ENCODE peak calls at places on chromosome 18, in eight cellular contexts. U is GM23338, T is H9, E is stomach, L is mesendoderm, Q is small intestine, K is adipocyte, H is BE2C. D is an unnamed sample.
A peak's percentile ranks its signal among the peaks of the same experiment; 100 is the strongest.

GRCh38 chr18:65436430-65436829 is 314.4 kb upstream of the CDH7 start:
- DNase-seq in U (peak; percentile 44), T (peak; percentile 64), E (no peak), L (peak; percentile 41), Q (no peak), K (no peak), H (no peak), D (no peak)

GRCh38 chr18:59881728-59882685 is 17.8 kb upstream of the PMAIP1 start:
- DNase-seq in U (no peak), T (no peak), E (no peak), L (peak; percentile 51), Q (peak; percentile 90), K (peak; percentile 54), H (no peak), D (no peak)

GRCh38 chr18:2914185-2914584 is 67.4 kb downstream of the EMILIN2 start:
- DNase-seq in U (no peak), T (no peak), E (no peak), L (no peak), Q (no peak), K (no peak), H (no peak), D (peak; percentile 54)

GRCh38 chr18:3995476-3996102 is 459.5 kb downstream of the DLGAP1 start:
- DNase-seq in U (peak; percentile 92), T (peak; percentile 53), E (peak; percentile 64), L (peak; percentile 72), Q (peak; percentile 73), K (peak; percentile 89), H (peak; percentile 24), D (no peak)

GRCh38 chr18:9914584-9915290 is 921 bp downstream of the VAPA start:
- DNase-seq in U (peak; percentile 54), T (peak; percentile 50), E (peak; percentile 88), L (peak; percentile 68), Q (peak; percentile 82), K (peak; percentile 87), H (peak; percentile 54), D (peak; percentile 74)

GRCh38 chr18:60892855-60893254 is 440.4 kb upstream of the CDH20 start:
- DNase-seq in U (no peak), T (no peak), E (peak; percentile 37), L (no peak), Q (peak; percentile 79), K (peak; percentile 78), H (no peak), D (no peak)

GRCh38 chr18:74609535-74609934 is 11.9 kb downstream of the ZNF407 start:
- DNase-seq in U (no peak), T (no peak), E (no peak), L (no peak), Q (no peak), K (no peak), H (no peak), D (no peak)

GRCh38 chr18:79446931-79447330 is 51.2 kb downstream of the NFATC1 start:
- DNase-seq in U (no peak), T (no peak), E (no peak), L (no peak), Q (no peak), K (no peak), H (no peak), D (no peak)

GRCh38 chr18:58520964-58521363 is 107.9 kb downstream of the ALPK2 start:
- DNase-seq in U (no peak), T (no peak), E (no peak), L (peak; percentile 35), Q (no peak), K (no peak), H (no peak), D (no peak)

GRCh38 chr18:12645751-12646203 is 12.1 kb downstream of the SPIRE1 start:
- DNase-seq in U (peak; percentile 31), T (no peak), E (peak; percentile 36), L (no peak), Q (no peak), K (no peak), H (no peak), D (no peak)

GRCh38 chr18:46555724-46556123 is 101.3 kb downstream of the LOXHD1 start:
- DNase-seq in U (peak; percentile 84), T (peak; percentile 63), E (no peak), L (peak; percentile 71), Q (peak; percentile 7), K (no peak), H (peak; percentile 21), D (no peak)

GRCh38 chr18:44839239-44839666 is 158.6 kb downstream of the SETBP1 start:
- DNase-seq in U (peak; percentile 37), T (peak; percentile 38), E (peak; percentile 74), L (peak; percentile 91), Q (peak; percentile 61), K (peak; percentile 32), H (peak; percentile 56), D (peak; percentile 75)

GRCh38 chr18:67862069-67862468 is 345.5 kb upstream of the DSEL start:
- DNase-seq in U (no peak), T (no peak), E (no peak), L (no peak), Q (no peak), K (peak; percentile 46), H (no peak), D (no peak)

GRCh38 chr18:8869696-8870095 is 164.3 kb downstream of the MTCL1 start:
- DNase-seq in U (no peak), T (no peak), E (no peak), L (no peak), Q (no peak), K (no peak), H (no peak), D (no peak)
- H3K4me1 ChIP-seq in U (no peaks in the 10 kb centered on the region), T (no peaks in the 10 kb centered on the region), E (no peaks in the 10 kb centered on the region), L (peaks cover 23% of the 10 kb centered on the region), Q (no peaks in the 10 kb centered on the region), K (no peaks in the 10 kb centered on the region), H (no peaks in the 10 kb centered on the region), D (no peaks in the 10 kb centered on the region)

DNA sequence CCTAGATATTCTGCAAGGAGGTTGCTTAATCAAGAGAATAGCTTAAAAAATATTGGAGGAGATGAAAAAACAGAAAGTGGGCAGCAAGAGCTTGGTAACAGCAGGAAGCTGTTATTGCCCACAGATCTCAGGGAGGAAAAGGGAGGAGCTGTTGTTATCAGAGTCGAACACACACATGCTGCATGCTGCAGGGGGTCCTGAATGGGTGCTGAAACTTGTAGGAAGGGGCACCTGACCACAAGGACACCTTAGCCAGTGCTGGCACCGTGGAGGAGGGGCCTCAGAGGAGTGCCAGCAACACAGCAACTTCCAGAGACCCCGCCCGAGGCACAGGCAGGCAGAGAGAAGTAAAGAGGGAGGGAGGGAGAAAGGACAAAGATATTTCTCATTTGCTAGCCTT is 332.9 kb downstream of the SOCS6 start:
- DNase-seq in U (no peak), T (peak; percentile 36), E (no peak), L (peak; percentile 11), Q (no peak), K (no peak), H (no peak), D (no peak)
- H3K4me1 ChIP-seq in U (no peaks in the 10 kb centered on the region), T (no peaks in the 10 kb centered on the region), E (no peaks in the 10 kb centered on the region), L (no peaks in the 10 kb centered on the region), Q (no peaks in the 10 kb centered on the region), K (no peaks in the 10 kb centered on the region), H (no peaks in the 10 kb centered on the region), D (no peaks in the 10 kb centered on the region)

GRCh38 chr18:23580677-23581367 is 5.5 kb downstream of the NPC1 start:
- DNase-seq in U (no peak), T (no peak), E (peak; percentile 35), L (no peak), Q (peak; percentile 34), K (peak; percentile 35), H (no peak), D (no peak)
- H3K4me1 ChIP-seq in U (peaks cover 23% of the 10 kb centered on the region), T (peaks cover 4% of the 10 kb centered on the region), E (peaks cover 46% of the 10 kb centered on the region), L (peaks cover 2% of the 10 kb centered on the region), Q (peaks cover 16% of the 10 kb centered on the region), K (peaks cover 54% of the 10 kb centered on the region), H (no peaks in the 10 kb centered on the region), D (peaks cover 43% of the 10 kb centered on the region)

DNA sequence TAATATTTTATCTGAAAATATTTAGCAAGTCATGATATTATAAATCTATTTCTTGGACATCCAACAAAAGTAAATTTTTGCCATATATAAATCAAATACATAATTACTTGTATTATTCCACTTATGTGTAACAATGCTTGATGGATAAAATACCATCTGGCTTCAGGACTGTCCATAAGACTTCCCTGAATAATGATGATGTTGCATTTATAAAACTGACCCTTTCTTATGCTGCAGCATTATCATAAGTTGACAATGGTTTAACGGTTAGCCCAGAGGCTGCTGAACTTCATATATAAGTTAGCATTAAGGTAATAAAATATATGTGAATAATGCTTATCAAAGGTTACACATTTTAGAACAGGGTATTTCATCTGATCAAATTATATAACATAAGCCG is 95.4 kb downstream of the CDH2 start:
- DNase-seq in U (no peak), T (no peak), E (no peak), L (no peak), Q (no peak), K (no peak), H (no peak), D (no peak)
- H3K4me1 ChIP-seq in U (peaks cover 31% of the 10 kb centered on the region), T (peaks cover 6% of the 10 kb centered on the region), E (no peaks in the 10 kb centered on the region), L (peaks cover 23% of the 10 kb centered on the region), Q (no peaks in the 10 kb centered on the region), K (peaks cover 3% of the 10 kb centered on the region), H (peaks cover 8% of the 10 kb centered on the region), D (peaks cover 17% of the 10 kb centered on the region)

DNA sequence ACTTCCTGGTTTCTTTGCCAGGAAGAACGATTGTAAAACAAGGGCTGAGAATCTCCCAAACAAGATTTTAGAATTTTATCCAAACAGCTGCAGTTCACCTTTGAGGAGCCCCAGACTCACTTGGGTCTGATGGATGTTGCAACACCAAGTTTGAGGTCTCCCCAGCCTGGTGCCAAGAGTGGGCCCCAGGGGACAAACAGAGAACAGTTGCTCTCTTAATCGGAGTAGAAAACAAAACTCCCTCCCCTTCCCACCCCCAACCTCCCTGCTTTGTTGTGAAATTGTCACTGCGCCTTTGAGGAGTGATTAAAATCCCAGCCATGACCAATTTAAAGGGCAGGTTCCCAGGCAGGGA is 141.1 kb downstream of the BCL2 start:
- DNase-seq in U (no peak), T (no peak), E (no peak), L (no peak), Q (no peak), K (peak; percentile 80), H (no peak), D (peak; percentile 78)
- H3K4me1 ChIP-seq in U (peaks cover 12% of the 10 kb centered on the region), T (peaks cover 3% of the 10 kb centered on the region), E (no peaks in the 10 kb centered on the region), L (no peaks in the 10 kb centered on the region), Q (peaks cover 10% of the 10 kb centered on the region), K (peaks cover 21% of the 10 kb centered on the region), H (no peaks in the 10 kb centered on the region), D (peaks cover 28% of the 10 kb centered on the region)

DNA sequence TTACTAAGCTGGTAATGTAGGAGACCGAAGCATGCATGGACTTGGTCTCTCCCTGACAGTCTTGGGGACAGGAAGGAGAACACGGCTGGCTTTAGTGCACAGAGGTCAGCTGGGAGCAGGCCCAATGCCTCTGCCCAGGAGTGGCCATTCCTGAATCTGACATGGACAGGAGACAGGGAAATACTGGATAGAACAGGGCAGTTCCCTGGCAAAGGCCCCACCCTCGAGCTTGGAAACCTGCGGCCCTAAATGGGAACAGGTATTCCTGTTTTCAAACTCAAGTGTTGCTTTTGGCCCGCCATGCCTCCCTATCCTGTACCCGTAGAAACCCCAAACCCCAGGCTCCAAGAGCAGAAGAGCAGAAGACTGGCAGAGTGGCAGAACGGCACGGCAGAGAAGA is 107.4 kb downstream of the ZNF516 start:
- DNase-seq in U (no peak), T (no peak), E (peak; percentile 17), L (no peak), Q (no peak), K (no peak), H (no peak), D (no peak)
- H3K4me1 ChIP-seq in U (no peaks in the 10 kb centered on the region), T (no peaks in the 10 kb centered on the region), E (peaks cover 51% of the 10 kb centered on the region), L (no peaks in the 10 kb centered on the region), Q (peaks cover 3% of the 10 kb centered on the region), K (peaks cover 12% of the 10 kb centered on the region), H (no peaks in the 10 kb centered on the region), D (peaks cover 25% of the 10 kb centered on the region)

D was measured in right atrium auricular region.